ENCODE peak calls at places on chromosomes 12 and 14, in nine cellular contexts. O is epithelial cell of esophagus; B is NCI-H748 treated with DMSO at 0.1 percent for 48 hours; W is H9; P is mucosa of descending colon; X is activated CD8-positive, alpha-beta memory T cell treated with anti-CD3 and anti-CD28 coated beads, Interleukin-2, amount 50 U/mL, for 4 hours; I is astrocyte of the cerebellum; J is NAMALWA; E is GM03348. A is an unnamed sample.

GRCh38 chr12:120094485-120094884 is 22.1 kb downstream of the RAB35 start:
- DNase-seq in I (no peak), P (peak), X (no peak), B (no peak), W (no peak), J (no peak), E (no peak), O (no peak), A (no peak)

GRCh38 chr14:32679927-32680612 is 258.6 kb upstream of the NPAS3 start:
- DNase-seq in W (no peak), E (no peak), B (peak), J (no peak), P (no peak), I (no peak), X (no peak), O (no peak), A (no peak)

GRCh38 chr12:124854637-124855184 is 9.0 kb downstream of the SCARB1 start:
- DNase-seq in O (no peak), W (no peak), X (no peak), B (no peak), J (no peak), P (no peak), E (no peak), I (no peak), A (no peak)

GRCh38 chr14:105138551-105139111 is 29.9 kb downstream of the JAG2 start:
- DNase-seq in E (no peak), O (no peak), I (no peak), P (peak), J (no peak), W (no peak), B (no peak), X (no peak), A (no peak)

GRCh38 chr12:76548222-76548837 is 11.2 kb downstream of the OSBPL8 start:
- DNase-seq in E (no peak), P (no peak), X (no peak), I (no peak), W (no peak), B (no peak), J (no peak), O (peak), A (no peak)

GRCh38 chr14:106586098-106586704 is 1059.8 kb downstream of the TMEM121 start:
- DNase-seq in P (peak), J (peak), W (no peak), X (peak), E (no peak), B (peak), O (no peak), I (no peak), A (no peak)

GRCh38 chr12:57031228-57031670 is 14.9 kb upstream of the TAC3 start:
- DNase-seq in O (peak), E (no peak), J (peak), X (no peak), B (peak), W (no peak), I (no peak), P (no peak), A (peak)

GRCh38 chr14:51783765-51784164 is 76.6 kb upstream of the GNG2 start:
- DNase-seq in I (no peak), X (no peak), P (no peak), O (peak), E (peak), J (no peak), W (no peak), B (no peak), A (peak)